ENCODE peak calls at places on chromosomes 6 and 20, in ten cellular contexts. One of them, this sample, is unnamed.
A peak's percentile ranks its signal among the peaks of the same experiment; 100 is the strongest.

GRCh38 chr6:143634486-143634885 is 43.3 kb upstream of the PHACTR2 start:
- DNase-seq in Panc1: no peak
- DNase-seq in uterus: no peak
- DNase-seq in effector memory CD4-positive, alpha-beta T cell: no peak
- DNase-seq in GM12878: no peak
- DNase-seq in heart right ventricle: no peak
- DNase-seq in cardiac muscle cell: no peak
- DNase-seq in tibial artery: no peak
- DNase-seq in mucosa of descending colon: no peak
- DNase-seq in adipocyte: peak; percentile 13
- DNase-seq in this sample: no peak

GRCh38 chr6:135675862-135676261 is 175.6 kb upstream of the PDE7B start:
- DNase-seq in mucosa of descending colon: peak; percentile 24
- DNase-seq in effector memory CD4-positive, alpha-beta T cell: peak; percentile 9
- DNase-seq in Panc1: peak; percentile 4
- DNase-seq in cardiac muscle cell: peak; percentile 54
- DNase-seq in heart right ventricle: no peak
- DNase-seq in adipocyte: peak; percentile 13
- DNase-seq in uterus: no peak
- DNase-seq in tibial artery: no peak
- DNase-seq in GM12878: peak; percentile 4
- DNase-seq in this sample: no peak

GRCh38 chr20:37651932-37652331 is 41.9 kb upstream of the CTNNBL1 start:
- DNase-seq in uterus: no peak
- DNase-seq in mucosa of descending colon: peak; percentile 21
- DNase-seq in heart right ventricle: peak; percentile 26
- DNase-seq in Panc1: no peak
- DNase-seq in GM12878: no peak
- DNase-seq in tibial artery: no peak
- DNase-seq in cardiac muscle cell: peak; percentile 59
- DNase-seq in effector memory CD4-positive, alpha-beta T cell: no peak
- DNase-seq in adipocyte: peak; percentile 9
- DNase-seq in this sample: peak; percentile 21

GRCh38 chr6:28565823-28566526 is 40.3 kb downstream of the GPX5 start:
- DNase-seq in adipocyte: no peak
- DNase-seq in mucosa of descending colon: no peak
- DNase-seq in uterus: no peak
- DNase-seq in GM12878: no peak
- DNase-seq in effector memory CD4-positive, alpha-beta T cell: no peak
- DNase-seq in heart right ventricle: no peak
- DNase-seq in Panc1: no peak
- DNase-seq in tibial artery: no peak
- DNase-seq in cardiac muscle cell: no peak
- DNase-seq in this sample: no peak

GRCh38 chr6:31287621-31288020 is 15.7 kb upstream of the HLA-C start:
- DNase-seq in adipocyte: no peak
- DNase-seq in effector memory CD4-positive, alpha-beta T cell: no peak
- DNase-seq in cardiac muscle cell: no peak
- DNase-seq in heart right ventricle: no peak
- DNase-seq in GM12878: no peak
- DNase-seq in Panc1: no peak
- DNase-seq in uterus: no peak
- DNase-seq in mucosa of descending colon: no peak
- DNase-seq in tibial artery: no peak
- DNase-seq in this sample: no peak

GRCh38 chr6:37784585-37784967 is 35.0 kb upstream of the ZFAND3 start:
- DNase-seq in adipocyte: no peak
- DNase-seq in GM12878: no peak
- DNase-seq in tibial artery: no peak
- DNase-seq in Panc1: no peak
- DNase-seq in mucosa of descending colon: no peak
- DNase-seq in effector memory CD4-positive, alpha-beta T cell: no peak
- DNase-seq in heart right ventricle: no peak
- DNase-seq in uterus: no peak
- DNase-seq in cardiac muscle cell: no peak
- DNase-seq in this sample: no peak

GRCh38 chr6:105204331-105204730 is 24.5 kb upstream of the POPDC3 start:
- DNase-seq in uterus: no peak
- DNase-seq in tibial artery: no peak
- DNase-seq in cardiac muscle cell: no peak
- DNase-seq in adipocyte: no peak
- DNase-seq in mucosa of descending colon: no peak
- DNase-seq in GM12878: no peak
- DNase-seq in Panc1: no peak
- DNase-seq in effector memory CD4-positive, alpha-beta T cell: no peak
- DNase-seq in heart right ventricle: no peak
- DNase-seq in this sample: no peak

GRCh38 chr20:11140359-11140758 is 466.6 kb upstream of the JAG1 start:
- DNase-seq in effector memory CD4-positive, alpha-beta T cell: no peak
- DNase-seq in mucosa of descending colon: no peak
- DNase-seq in uterus: no peak
- DNase-seq in Panc1: no peak
- DNase-seq in tibial artery: no peak
- DNase-seq in heart right ventricle: no peak
- DNase-seq in cardiac muscle cell: peak; percentile 87
- DNase-seq in GM12878: no peak
- DNase-seq in adipocyte: peak; percentile 70
- DNase-seq in this sample: no peak

GRCh38 chr6:16355699-16356481 is 117.5 kb downstream of the GMPR start:
- DNase-seq in tibial artery: no peak
- DNase-seq in heart right ventricle: no peak
- DNase-seq in uterus: no peak
- DNase-seq in effector memory CD4-positive, alpha-beta T cell: no peak
- DNase-seq in GM12878: no peak
- DNase-seq in cardiac muscle cell: peak; percentile 42
- DNase-seq in Panc1: no peak
- DNase-seq in adipocyte: no peak
- DNase-seq in mucosa of descending colon: no peak
- DNase-seq in this sample: no peak

GRCh38 chr6:1464796-1465348 is 75.5 kb downstream of the FOXF2 start:
- DNase-seq in mucosa of descending colon: no peak
- DNase-seq in effector memory CD4-positive, alpha-beta T cell: no peak
- DNase-seq in cardiac muscle cell: no peak
- DNase-seq in heart right ventricle: no peak
- DNase-seq in adipocyte: no peak
- DNase-seq in Panc1: no peak
- DNase-seq in uterus: no peak
- DNase-seq in tibial artery: no peak
- DNase-seq in GM12878: no peak
- DNase-seq in this sample: peak; percentile 66

GRCh38 chr20:1304711-1305515 is 24.0 kb downstream of the SDCBP2 start:
- DNase-seq in adipocyte: no peak
- DNase-seq in uterus: no peak
- DNase-seq in GM12878: no peak
- DNase-seq in cardiac muscle cell: no peak
- DNase-seq in tibial artery: no peak
- DNase-seq in mucosa of descending colon: no peak
- DNase-seq in effector memory CD4-positive, alpha-beta T cell: no peak
- DNase-seq in heart right ventricle: no peak
- DNase-seq in Panc1: no peak
- DNase-seq in this sample: no peak

GRCh38 chr20:19252670-19253120 is 40.3 kb downstream of the SLC24A3 start:
- DNase-seq in uterus: peak; percentile 75
- DNase-seq in cardiac muscle cell: peak; percentile 74
- DNase-seq in adipocyte: peak; percentile 86
- DNase-seq in GM12878: no peak
- DNase-seq in Panc1: no peak
- DNase-seq in mucosa of descending colon: peak; percentile 27
- DNase-seq in effector memory CD4-positive, alpha-beta T cell: no peak
- DNase-seq in tibial artery: no peak
- DNase-seq in heart right ventricle: no peak
- DNase-seq in this sample: no peak

GRCh38 chr6:170000071-170000843 is 248.8 kb downstream of the ERMARD start:
- DNase-seq in cardiac muscle cell: no peak
- DNase-seq in effector memory CD4-positive, alpha-beta T cell: no peak
- DNase-seq in Panc1: no peak
- DNase-seq in mucosa of descending colon: no peak
- DNase-seq in GM12878: no peak
- DNase-seq in tibial artery: no peak
- DNase-seq in heart right ventricle: no peak
- DNase-seq in uterus: no peak
- DNase-seq in adipocyte: no peak
- DNase-seq in this sample: no peak

GRCh38 chr20:58344741-58345140 is 35.2 kb downstream of the RAB22A start:
- DNase-seq in GM12878: no peak
- DNase-seq in mucosa of descending colon: no peak
- DNase-seq in tibial artery: no peak
- DNase-seq in adipocyte: peak; percentile 54
- DNase-seq in Panc1: no peak
- DNase-seq in heart right ventricle: no peak
- DNase-seq in effector memory CD4-positive, alpha-beta T cell: no peak
- DNase-seq in cardiac muscle cell: peak; percentile 21
- DNase-seq in uterus: no peak
- DNase-seq in this sample: no peak

GRCh38 chr20:56628873-56629463 is at the start of gene TFAP2C:
- DNase-seq in Panc1: no peak
- DNase-seq in GM12878: no peak
- DNase-seq in tibial artery: peak; percentile 72
- DNase-seq in mucosa of descending colon: peak; percentile 82
- DNase-seq in effector memory CD4-positive, alpha-beta T cell: no peak
- DNase-seq in cardiac muscle cell: peak; percentile 45
- DNase-seq in heart right ventricle: peak; percentile 38
- DNase-seq in uterus: peak; percentile 30
- DNase-seq in adipocyte: peak; percentile 89
- DNase-seq in this sample: peak; percentile 91

GRCh38 chr6:138540468-138540867 is 41.2 kb upstream of the NHSL1 start:
- DNase-seq in heart right ventricle: peak; percentile 13
- DNase-seq in mucosa of descending colon: no peak
- DNase-seq in uterus: no peak
- DNase-seq in cardiac muscle cell: peak; percentile 91
- DNase-seq in tibial artery: no peak
- DNase-seq in Panc1: no peak
- DNase-seq in effector memory CD4-positive, alpha-beta T cell: no peak
- DNase-seq in GM12878: no peak
- DNase-seq in adipocyte: peak; percentile 92
- DNase-seq in this sample: no peak

GRCh38 chr20:22490287-22491187 is 93.8 kb downstream of the FOXA2 start:
- DNase-seq in cardiac muscle cell: peak; percentile 1
- DNase-seq in tibial artery: no peak
- DNase-seq in GM12878: no peak
- DNase-seq in mucosa of descending colon: peak; percentile 89
- DNase-seq in heart right ventricle: no peak
- DNase-seq in adipocyte: peak; percentile 0
- DNase-seq in effector memory CD4-positive, alpha-beta T cell: no peak
- DNase-seq in uterus: no peak
- DNase-seq in Panc1: no peak
- DNase-seq in this sample: peak; percentile 44

GRCh38 chr6:125357515-125358256 is 55.9 kb upstream of the HDDC2 start:
- DNase-seq in uterus: no peak
- DNase-seq in adipocyte: no peak
- DNase-seq in effector memory CD4-positive, alpha-beta T cell: no peak
- DNase-seq in Panc1: no peak
- DNase-seq in mucosa of descending colon: peak; percentile 11
- DNase-seq in GM12878: no peak
- DNase-seq in heart right ventricle: peak; percentile 48
- DNase-seq in tibial artery: no peak
- DNase-seq in cardiac muscle cell: peak; percentile 87
- DNase-seq in this sample: no peak

GRCh38 chr20:59561228-59561605 is 43.1 kb upstream of the PHACTR3 start:
- DNase-seq in heart right ventricle: no peak
- DNase-seq in adipocyte: no peak
- DNase-seq in mucosa of descending colon: no peak
- DNase-seq in uterus: no peak
- DNase-seq in effector memory CD4-positive, alpha-beta T cell: no peak
- DNase-seq in tibial artery: no peak
- DNase-seq in Panc1: no peak
- DNase-seq in cardiac muscle cell: no peak
- DNase-seq in GM12878: no peak
- DNase-seq in this sample: no peak
- H3K9me3 ChIP-seq in heart right ventricle: no peaks in the 10 kb centered on the region
- H3K9me3 ChIP-seq in adipocyte: no peaks in the 10 kb centered on the region
- H3K9me3 ChIP-seq in mucosa of descending colon: no peaks in the 10 kb centered on the region
- H3K9me3 ChIP-seq in uterus: no peaks in the 10 kb centered on the region
- H3K9me3 ChIP-seq in effector memory CD4-positive, alpha-beta T cell: no peaks in the 10 kb centered on the region
- H3K9me3 ChIP-seq in tibial artery: no peaks in the 10 kb centered on the region
- H3K9me3 ChIP-seq in Panc1: no peaks in the 10 kb centered on the region
- H3K9me3 ChIP-seq in cardiac muscle cell: no peaks in the 10 kb centered on the region
- H3K9me3 ChIP-seq in GM12878: no peaks in the 10 kb centered on the region
- H3K9me3 ChIP-seq in this sample: no peaks in the 10 kb centered on the region

GRCh38 chr6:106767271-106767670 is 137.9 kb downstream of the QRSL1 start:
- DNase-seq in cardiac muscle cell: no peak
- DNase-seq in adipocyte: no peak
- DNase-seq in heart right ventricle: no peak
- DNase-seq in Panc1: no peak
- DNase-seq in effector memory CD4-positive, alpha-beta T cell: no peak
- DNase-seq in mucosa of descending colon: no peak
- DNase-seq in uterus: no peak
- DNase-seq in GM12878: no peak
- DNase-seq in tibial artery: no peak
- DNase-seq in this sample: no peak
- H3K9me3 ChIP-seq in cardiac muscle cell: no peaks in the 10 kb centered on the region
- H3K9me3 ChIP-seq in adipocyte: peaks cover 29% of the 10 kb centered on the region
- H3K9me3 ChIP-seq in heart right ventricle: peaks cover 18% of the 10 kb centered on the region
- H3K9me3 ChIP-seq in Panc1: peaks cover 10% of the 10 kb centered on the region
- H3K9me3 ChIP-seq in effector memory CD4-positive, alpha-beta T cell: no peaks in the 10 kb centered on the region
- H3K9me3 ChIP-seq in mucosa of descending colon: peaks cover 16% of the 10 kb centered on the region
- H3K9me3 ChIP-seq in uterus: no peaks in the 10 kb centered on the region
- H3K9me3 ChIP-seq in GM12878: no peaks in the 10 kb centered on the region
- H3K9me3 ChIP-seq in tibial artery: no peaks in the 10 kb centered on the region
- H3K9me3 ChIP-seq in this sample: no peaks in the 10 kb centered on the region

DNA sequence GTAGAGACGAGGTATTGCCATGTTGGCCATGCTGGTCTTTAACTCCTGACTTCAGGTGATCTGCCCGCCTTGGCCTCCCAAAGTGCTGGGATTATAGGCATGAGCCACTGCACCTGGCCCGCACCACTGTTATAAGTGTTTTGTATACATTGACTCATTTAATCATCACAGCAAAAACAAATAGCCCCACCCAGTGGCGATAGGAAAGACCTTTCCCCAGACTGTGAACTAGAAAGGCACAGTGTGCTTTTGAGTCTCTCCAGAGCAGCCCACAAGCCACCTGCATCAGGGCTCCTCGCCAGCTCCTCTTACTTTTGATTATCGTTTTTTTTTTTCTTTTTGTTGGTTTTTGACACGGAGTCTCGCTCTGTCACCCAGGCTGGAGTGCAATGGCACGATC is 27.9 kb upstream of the ZFP64 start:
- DNase-seq in adipocyte: no peak
- DNase-seq in cardiac muscle cell: no peak
- DNase-seq in Panc1: peak; percentile 5
- DNase-seq in mucosa of descending colon: peak; percentile 19
- DNase-seq in GM12878: no peak
- DNase-seq in heart right ventricle: no peak
- DNase-seq in tibial artery: no peak
- DNase-seq in effector memory CD4-positive, alpha-beta T cell: no peak
- DNase-seq in uterus: no peak
- DNase-seq in this sample: no peak
- H3K9me3 ChIP-seq in adipocyte: peaks cover 16% of the 10 kb centered on the region
- H3K9me3 ChIP-seq in cardiac muscle cell: no peaks in the 10 kb centered on the region
- H3K9me3 ChIP-seq in Panc1: no peaks in the 10 kb centered on the region
- H3K9me3 ChIP-seq in mucosa of descending colon: peaks cover 23% of the 10 kb centered on the region
- H3K9me3 ChIP-seq in GM12878: peaks cover 7% of the 10 kb centered on the region
- H3K9me3 ChIP-seq in heart right ventricle: peaks cover 25% of the 10 kb centered on the region
- H3K9me3 ChIP-seq in tibial artery: no peaks in the 10 kb centered on the region
- H3K9me3 ChIP-seq in effector memory CD4-positive, alpha-beta T cell: no peaks in the 10 kb centered on the region
- H3K9me3 ChIP-seq in uterus: no peaks in the 10 kb centered on the region
- H3K9me3 ChIP-seq in this sample: no peaks in the 10 kb centered on the region

DNA sequence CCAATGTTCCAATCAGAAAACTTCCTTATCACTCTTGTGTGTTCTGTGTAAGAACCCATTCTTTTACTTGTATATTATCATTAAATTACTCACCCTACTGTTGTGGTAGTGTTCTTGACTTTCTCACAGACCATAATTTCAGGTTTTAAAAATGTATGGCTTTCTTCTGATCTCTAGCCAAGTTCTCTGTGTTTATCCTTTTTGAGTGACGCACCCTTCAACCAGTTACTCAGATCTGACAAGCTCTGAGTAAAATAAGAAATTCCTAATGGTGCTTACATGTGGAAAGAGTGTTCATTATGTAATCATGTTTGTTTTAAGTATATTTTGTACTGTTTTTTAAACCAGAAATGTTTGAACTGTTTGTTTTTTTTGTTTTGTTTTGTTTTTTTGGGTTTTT is 11.0 kb downstream of the TBPL1 start:
- DNase-seq in cardiac muscle cell: peak; percentile 62
- DNase-seq in effector memory CD4-positive, alpha-beta T cell: no peak
- DNase-seq in Panc1: no peak
- DNase-seq in GM12878: no peak
- DNase-seq in mucosa of descending colon: no peak
- DNase-seq in heart right ventricle: no peak
- DNase-seq in tibial artery: no peak
- DNase-seq in adipocyte: no peak
- DNase-seq in uterus: no peak
- DNase-seq in this sample: no peak
- H3K9me3 ChIP-seq in cardiac muscle cell: no peaks in the 10 kb centered on the region
- H3K9me3 ChIP-seq in effector memory CD4-positive, alpha-beta T cell: no peaks in the 10 kb centered on the region
- H3K9me3 ChIP-seq in Panc1: no peaks in the 10 kb centered on the region
- H3K9me3 ChIP-seq in GM12878: no peaks in the 10 kb centered on the region
- H3K9me3 ChIP-seq in mucosa of descending colon: no peaks in the 10 kb centered on the region
- H3K9me3 ChIP-seq in heart right ventricle: no peaks in the 10 kb centered on the region
- H3K9me3 ChIP-seq in tibial artery: no peaks in the 10 kb centered on the region
- H3K9me3 ChIP-seq in adipocyte: no peaks in the 10 kb centered on the region
- H3K9me3 ChIP-seq in uterus: no peaks in the 10 kb centered on the region
- H3K9me3 ChIP-seq in this sample: no peaks in the 10 kb centered on the region

This sample was measured in prostate gland.